ENCODE peak calls at places on chromosomes 3 and 15, in eight cellular contexts. D is testis, S is GM23338, V is hepatocyte, G is astrocyte, W is prostate gland, L is IMR-90, X is heart left ventricle. F is an unnamed sample.

GRCh38 chr15:31857194-31857593 is 173.1 kb upstream of the CHRNA7 start:
- DNase-seq in D (no peak), S (peak; percentile 48), V (no peak), G (no peak), W (no peak), L (no peak), X (no peak), F (no peak)

GRCh38 chr3:170709046-170709445 is 123.2 kb upstream of the SLC7A14 start:
- DNase-seq in D (no peak), S (no peak), V (peak; percentile 14), G (peak; percentile 62), W (no peak), L (peak; percentile 96), X (no peak), F (no peak)

GRCh38 chr3:196202516-196202970 is 8.7 kb downstream of the ZDHHC19 start:
- DNase-seq in D (peak; percentile 73), S (peak; percentile 41), V (no peak), G (peak; percentile 10), W (no peak), L (peak; percentile 32), X (no peak), F (no peak)

GRCh38 chr3:63450023-63450422 is 171.9 kb downstream of the SYNPR start:
- DNase-seq in D (no peak), S (no peak), V (peak; percentile 25), G (peak; percentile 52), W (no peak), L (no peak), X (no peak), F (no peak)

GRCh38 chr15:88623061-88623460 is 1.9 kb downstream of the AEN start:
- DNase-seq in D (no peak), S (no peak), V (peak; percentile 54), G (peak; percentile 81), W (no peak), L (peak; percentile 93), X (no peak), F (no peak)

GRCh38 chr3:193938613-193939012 is 197.3 kb upstream of the HES1 start:
- DNase-seq in D (no peak), S (peak; percentile 48), V (no peak), G (no peak), W (peak; percentile 37), L (no peak), X (no peak), F (no peak)

GRCh38 chr15:78372880-78373279 is 32.7 kb downstream of the CRABP1 start:
- DNase-seq in D (no peak), S (peak; percentile 41), V (peak; percentile 57), G (no peak), W (no peak), L (no peak), X (no peak), F (no peak)

GRCh38 chr3:133572158-133573053 is 1.1 kb upstream of the CDV3 start:
- DNase-seq in D (no peak), S (peak; percentile 13), V (peak; percentile 17), G (no peak), W (no peak), L (peak; percentile 53), X (no peak), F (no peak)

GRCh38 chr3:72896996-72897757 is 9.3 kb downstream of the GXYLT2 start:
- DNase-seq in D (no peak), S (no peak), V (peak; percentile 38), G (peak; percentile 35), W (no peak), L (peak; percentile 69), X (no peak), F (no peak)

GRCh38 chr15:67125589-67126502 is 60.4 kb downstream of the SMAD3 start:
- DNase-seq in D (peak; percentile 83), S (no peak), V (peak; percentile 68), G (peak; percentile 98), W (peak; percentile 56), L (peak; percentile 100), X (peak; percentile 81), F (peak; percentile 31)

GRCh38 chr3:158909870-158910269 is 108.0 kb downstream of the MFSD1 start:
- DNase-seq in D (no peak), S (no peak), V (no peak), G (peak; percentile 31), W (no peak), L (no peak), X (no peak), F (no peak)

GRCh38 chr3:34107669-34108068 is 309.2 kb downstream of the PDCD6IP start:
- DNase-seq in D (no peak), S (no peak), V (no peak), G (no peak), W (no peak), L (no peak), X (no peak), F (no peak)

GRCh38 chr3:34106879-34107278 is 308.4 kb downstream of the PDCD6IP start:
- DNase-seq in D (peak; percentile 54), S (peak; percentile 80), V (peak; percentile 61), G (no peak), W (peak; percentile 39), L (no peak), X (no peak), F (peak; percentile 42)

GRCh38 chr3:34109846-34110245 is 311.4 kb downstream of the PDCD6IP start:
- DNase-seq in D (no peak), S (no peak), V (no peak), G (no peak), W (no peak), L (no peak), X (no peak), F (no peak)

GRCh38 chr3:34111361-34111760 is 312.9 kb downstream of the PDCD6IP start:
- DNase-seq in D (no peak), S (peak; percentile 10), V (no peak), G (no peak), W (no peak), L (no peak), X (no peak), F (no peak)

GRCh38 chr3:34108976-34109375 is 310.5 kb downstream of the PDCD6IP start:
- DNase-seq in D (no peak), S (no peak), V (no peak), G (no peak), W (no peak), L (no peak), X (no peak), F (no peak)
- H3K27me3 ChIP-seq in D (no peaks in the 10 kb centered on the region), S (no peaks in the 10 kb centered on the region), V (no peaks in the 10 kb centered on the region), G (no peaks in the 10 kb centered on the region), W (no peaks in the 10 kb centered on the region), L (no peaks in the 10 kb centered on the region), X (no peaks in the 10 kb centered on the region), F (no peaks in the 10 kb centered on the region)

DNA sequence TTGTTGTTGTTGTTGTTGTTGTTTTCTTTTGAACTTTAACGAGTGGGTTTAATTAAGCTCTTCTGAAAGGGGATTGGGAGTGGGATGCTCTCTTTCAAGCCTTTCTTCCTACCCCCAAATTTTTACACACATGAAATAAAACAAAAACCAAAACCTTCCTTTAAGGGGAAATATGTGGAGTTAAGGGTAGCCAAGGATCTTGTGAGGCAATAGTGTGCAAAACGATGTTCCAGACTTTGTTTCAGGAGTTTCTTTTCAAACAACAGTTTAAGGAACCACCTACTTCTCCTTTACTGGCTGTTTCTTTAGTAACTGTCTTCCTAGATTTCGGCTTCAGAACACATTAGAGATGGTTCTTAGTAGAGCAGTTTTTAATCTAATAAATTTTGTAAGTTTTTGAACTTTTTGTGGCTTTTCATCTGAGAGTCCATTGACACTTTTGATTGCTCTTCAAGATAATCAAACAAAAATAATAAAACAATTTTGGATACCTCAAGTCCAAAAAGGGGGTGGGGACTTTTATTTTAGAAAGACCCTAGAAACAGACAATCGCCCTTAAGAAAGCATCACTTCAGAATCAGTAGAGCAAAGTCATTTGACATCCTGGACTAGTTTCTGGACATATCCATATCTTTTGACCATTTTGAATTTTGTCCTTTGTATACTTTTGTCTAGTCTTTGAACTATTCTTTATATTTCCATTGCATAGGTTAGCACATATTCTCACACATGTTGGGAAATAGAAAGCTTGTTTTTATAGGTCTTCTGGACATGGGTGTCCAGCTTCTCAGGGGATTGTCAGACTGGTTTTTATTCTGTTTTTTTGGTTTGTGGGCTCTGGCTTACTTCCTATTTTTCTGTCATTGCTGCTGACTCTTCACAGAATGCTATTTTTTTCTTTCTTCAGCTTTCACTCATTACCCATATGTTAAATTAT is 6.0 kb downstream of the DIPK2A start:
- DNase-seq in D (no peak), S (no peak), V (no peak), G (no peak), W (no peak), L (peak; percentile 41), X (no peak), F (no peak)
- H3K4me3 ChIP-seq in D (no peak overlapping the region), S (no peak overlapping the region), V (peak overlapping the region; percentile 24), G (no peak overlapping the region), W (no peak overlapping the region), L (no peak overlapping the region), X (no peak overlapping the region), F (peak overlapping the region; percentile 100)

DNA sequence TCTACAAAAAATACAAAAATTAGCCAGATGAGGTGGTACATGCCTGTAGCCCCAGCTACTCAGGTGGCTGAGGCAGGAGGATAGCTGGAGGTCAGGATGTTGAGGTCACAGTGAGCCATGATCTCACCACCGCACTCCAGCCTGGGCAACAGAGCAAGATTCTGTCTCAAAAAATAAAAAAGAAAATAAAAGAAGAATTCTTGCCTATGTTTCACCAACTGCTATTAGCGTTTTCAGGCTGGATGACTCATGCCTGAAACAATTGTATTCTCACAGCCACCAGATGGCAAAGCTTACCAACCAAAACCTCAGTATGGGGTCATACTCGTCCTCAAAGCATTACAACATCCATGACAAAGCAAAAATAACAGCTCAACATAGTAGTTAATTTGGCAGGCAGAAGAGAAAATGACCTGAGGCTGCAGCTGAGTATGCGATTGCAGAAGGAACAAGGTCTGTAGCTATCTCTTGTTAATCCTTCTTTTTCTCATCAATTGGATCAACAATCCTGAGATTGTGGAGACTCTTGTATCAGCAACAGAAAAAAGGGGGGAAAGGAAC is 52.2 kb downstream of the TP53BP1 start:
- DNase-seq in D (peak; percentile 42), S (peak; percentile 45), V (peak; percentile 71), G (peak; percentile 97), W (peak; percentile 7), L (peak; percentile 99), X (peak; percentile 25), F (peak; percentile 51)
- TF ChIP-seq CTCF in D (peak; percentile 64), S (peak; percentile 25), V (peak; percentile 45), G (peak; percentile 61), W (peak; percentile 66), L (peak; percentile 84), X (peak; percentile 11), F (peak; percentile 51)

GRCh38 chr15:59991919-59992318 is 12.2 kb upstream of the FOXB1 start:
- DNase-seq in D (no peak), S (no peak), V (no peak), G (no peak), W (no peak), L (no peak), X (no peak), F (no peak)
- H3K27me3 ChIP-seq in D (peaks cover 4% of the 10 kb centered on the region), S (peaks cover 23% of the 10 kb centered on the region), V (peaks cover 74% of the 10 kb centered on the region), G (peaks cover 69% of the 10 kb centered on the region), W (peaks cover 37% of the 10 kb centered on the region), L (peaks cover 47% of the 10 kb centered on the region), X (peaks cover 51% of the 10 kb centered on the region), F (peaks cover 64% of the 10 kb centered on the region)

DNA sequence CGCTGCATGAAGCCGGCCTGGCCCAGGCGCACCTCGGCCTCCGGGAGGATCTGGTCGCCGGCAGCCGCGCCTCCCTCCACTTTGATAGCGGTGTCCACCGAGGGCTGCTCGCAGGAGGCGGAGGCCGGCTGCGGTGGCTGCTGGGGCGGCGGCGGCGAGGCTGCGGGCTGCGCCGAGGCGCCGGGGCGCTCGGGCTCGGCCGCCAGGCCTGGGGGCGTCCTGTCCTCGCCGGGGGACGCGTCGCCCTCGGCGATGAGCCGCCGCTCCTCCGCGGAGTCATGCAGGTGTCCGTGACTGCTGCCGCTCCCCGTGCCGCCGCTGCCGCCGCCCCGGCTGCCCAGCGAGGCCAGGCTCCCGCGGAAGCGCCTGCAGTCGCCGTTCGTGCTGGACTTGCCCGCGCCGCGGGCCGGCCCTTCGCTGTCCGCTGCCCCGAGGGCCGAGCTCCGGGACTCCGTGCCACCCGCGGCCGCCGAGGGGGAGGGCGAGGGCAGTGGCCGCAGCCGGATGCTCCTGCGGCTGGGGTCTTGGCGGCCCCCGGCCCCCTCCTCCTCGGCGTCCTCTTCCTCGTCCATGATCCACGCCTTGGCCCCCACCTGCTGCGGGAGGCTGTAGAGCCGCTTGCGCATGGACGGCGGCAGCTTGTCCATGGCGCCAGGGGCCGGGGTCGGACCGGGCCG is 996 bp downstream of the HCN4 start:
- DNase-seq in D (no peak), S (peak; percentile 41), V (peak; percentile 25), G (no peak), W (no peak), L (no peak), X (no peak), F (no peak)
- H3K4me3 ChIP-seq in D (peak overlapping the region; percentile 54), S (peak overlapping the region; percentile 76), V (peak overlapping the region; percentile 42), G (no peak overlapping the region), W (peak overlapping the region; percentile 32), L (no peak overlapping the region), X (peak overlapping the region; percentile 58), F (peak overlapping the region; percentile 50)